ENCODE peak calls at places on chromosome 2, in eight cellular contexts. Z is astrocyte; X is naive thymus-derived CD4-positive, alpha-beta T cell; P is CD8-positive, alpha-beta memory T cell; L is A549; I is uterus; W is mammary epithelial cell; N is caudate nucleus. B is an unnamed sample.

GRCh38 chr2:108855194-108855593 is 68.6 kb downstream of the CCDC138 start:
- DNase-seq in Z (peak; percentile 5), X (peak; percentile 35), P (no peak), L (no peak), I (no peak), W (peak; percentile 37), N (no peak), B (no peak)

GRCh38 chr2:196284901-196285589 is 113.7 kb upstream of the STK17B start:
- DNase-seq in Z (no peak), X (no peak), P (no peak), L (no peak), I (no peak), W (no peak), N (no peak), B (no peak)

GRCh38 chr2:132757676-132758075 is 87.7 kb upstream of the LYPD1 start:
- DNase-seq in Z (peak; percentile 50), X (no peak), P (no peak), L (no peak), I (no peak), W (peak; percentile 46), N (no peak), B (no peak)

GRCh38 chr2:47076586-47077441 is 78.3 kb downstream of the STPG4 start:
- DNase-seq in Z (peak; percentile 98), X (no peak), P (no peak), L (peak; percentile 100), I (peak; percentile 66), W (peak; percentile 86), N (peak; percentile 40), B (no peak)

GRCh38 chr2:63872571-63873328 is 31.1 kb downstream of the UGP2 start:
- DNase-seq in Z (peak; percentile 39), X (no peak), P (no peak), L (no peak), I (no peak), W (no peak), N (no peak), B (no peak)

GRCh38 chr2:127397568-127398238 is 9.9 kb upstream of the MAP3K2 start:
- DNase-seq in Z (no peak), X (no peak), P (no peak), L (no peak), I (no peak), W (no peak), N (no peak), B (no peak)

GRCh38 chr2:11812466-11813100 is 66.2 kb downstream of the LPIN1 start:
- DNase-seq in Z (no peak), X (no peak), P (no peak), L (no peak), I (no peak), W (no peak), N (no peak), B (no peak)

GRCh38 chr2:218671077-218671653 is 637 bp downstream of the RNF25 start:
- DNase-seq in Z (peak; percentile 18), X (peak; percentile 7), P (no peak), L (peak; percentile 16), I (no peak), W (peak; percentile 62), N (no peak), B (no peak)

GRCh38 chr2:100320547-100321180 is 1.6 kb downstream of the LONRF2 start:
- DNase-seq in Z (no peak), X (no peak), P (no peak), L (peak; percentile 9), I (no peak), W (no peak), N (peak; percentile 54), B (no peak)

GRCh38 chr2:102795641-102796040 is 33.8 kb downstream of the TMEM182 start:
- DNase-seq in Z (no peak), X (no peak), P (no peak), L (no peak), I (no peak), W (no peak), N (no peak), B (no peak)

GRCh38 chr2:102453497-102453896 is 19.5 kb upstream of the SLC9A4 start:
- DNase-seq in Z (no peak), X (no peak), P (no peak), L (no peak), I (no peak), W (no peak), N (no peak), B (no peak)

GRCh38 chr2:235588750-235589149 is 94.9 kb downstream of the AGAP1 start:
- DNase-seq in Z (no peak), X (no peak), P (no peak), L (no peak), I (no peak), W (no peak), N (no peak), B (no peak)

GRCh38 chr2:204131621-204132020 is 195.1 kb downstream of the ICOS start:
- DNase-seq in Z (no peak), X (no peak), P (no peak), L (no peak), I (no peak), W (no peak), N (no peak), B (no peak)

GRCh38 chr2:204134421-204134820 is 197.9 kb downstream of the ICOS start:
- DNase-seq in Z (no peak), X (no peak), P (no peak), L (no peak), I (no peak), W (no peak), N (no peak), B (no peak)

GRCh38 chr2:204140258-204140657 is 203.7 kb downstream of the ICOS start:
- DNase-seq in Z (no peak), X (no peak), P (no peak), L (no peak), I (no peak), W (no peak), N (no peak), B (no peak)

DNA sequence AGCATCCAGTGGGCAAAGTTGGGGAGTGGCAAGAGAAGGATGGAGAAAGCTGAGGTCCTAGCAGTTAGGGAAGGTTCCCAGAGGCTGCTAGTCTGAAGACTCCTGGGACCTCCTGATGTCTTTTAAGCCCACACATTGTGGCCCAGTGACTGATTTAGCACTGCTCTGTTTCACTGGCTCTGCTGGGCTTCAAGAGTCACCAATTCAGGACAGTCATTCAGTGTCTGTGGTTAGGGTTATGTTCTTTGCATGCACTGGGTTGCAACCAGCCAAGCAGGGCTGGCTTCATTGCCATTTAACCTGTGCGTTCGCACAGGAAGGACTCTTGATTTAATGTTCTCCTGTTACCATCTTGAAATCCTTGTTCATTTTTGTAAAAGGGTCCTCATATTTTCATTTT is 199.2 kb downstream of the ICOS start:
- DNase-seq in Z (no peak), X (no peak), P (no peak), L (no peak), I (no peak), W (no peak), N (no peak), B (no peak)
- H3K27ac ChIP-seq in Z (no peak overlapping the region), X (no peak overlapping the region), P (no peak overlapping the region), L (no peak overlapping the region), I (no peak overlapping the region), W (no peak overlapping the region), N (no peak overlapping the region), B (no peak overlapping the region)

DNA sequence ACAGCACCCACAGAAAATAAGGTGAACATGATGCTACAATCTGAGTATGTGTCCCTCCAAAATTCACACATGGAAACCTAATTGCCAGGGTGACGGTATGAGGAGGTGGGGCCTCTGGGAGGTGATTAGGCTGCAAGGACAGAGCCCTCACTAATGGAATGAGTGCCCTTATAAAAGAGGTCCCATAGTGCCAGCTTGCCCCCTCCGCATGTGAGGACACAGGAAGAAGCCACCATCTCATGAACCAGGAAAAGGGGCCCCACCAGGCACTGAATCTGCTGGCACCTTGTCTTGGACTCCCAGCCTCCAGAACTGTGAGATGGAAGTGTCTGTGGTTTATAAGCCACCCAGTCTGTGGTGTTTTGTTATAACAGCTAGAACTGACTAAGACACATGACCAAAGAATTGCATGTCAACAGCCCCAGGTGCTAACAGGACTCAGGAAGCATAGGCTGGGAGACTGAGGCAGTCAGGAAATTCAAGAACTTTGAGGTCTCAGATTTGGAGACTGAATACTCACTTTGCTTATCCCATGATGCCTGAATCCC is 214.3 kb downstream of the MGAT5 start:
- DNase-seq in Z (no peak), X (no peak), P (no peak), L (no peak), I (no peak), W (no peak), N (no peak), B (no peak)
- H3K27ac ChIP-seq in Z (no peak overlapping the region), X (no peak overlapping the region), P (no peak overlapping the region), L (no peak overlapping the region), I (no peak overlapping the region), W (no peak overlapping the region), N (no peak overlapping the region), B (no peak overlapping the region)

GRCh38 chr2:9221223-9221622 is 14.6 kb downstream of the ASAP2 start:
- DNase-seq in Z (no peak), X (no peak), P (no peak), L (no peak), I (peak; percentile 61), W (no peak), N (no peak), B (no peak)
- H3K27ac ChIP-seq in Z (no peak overlapping the region), X (no peak overlapping the region), P (no peak overlapping the region), L (no peak overlapping the region), I (peak overlapping the region; percentile 56), W (no peak overlapping the region), N (no peak overlapping the region), B (no peak overlapping the region)

DNA sequence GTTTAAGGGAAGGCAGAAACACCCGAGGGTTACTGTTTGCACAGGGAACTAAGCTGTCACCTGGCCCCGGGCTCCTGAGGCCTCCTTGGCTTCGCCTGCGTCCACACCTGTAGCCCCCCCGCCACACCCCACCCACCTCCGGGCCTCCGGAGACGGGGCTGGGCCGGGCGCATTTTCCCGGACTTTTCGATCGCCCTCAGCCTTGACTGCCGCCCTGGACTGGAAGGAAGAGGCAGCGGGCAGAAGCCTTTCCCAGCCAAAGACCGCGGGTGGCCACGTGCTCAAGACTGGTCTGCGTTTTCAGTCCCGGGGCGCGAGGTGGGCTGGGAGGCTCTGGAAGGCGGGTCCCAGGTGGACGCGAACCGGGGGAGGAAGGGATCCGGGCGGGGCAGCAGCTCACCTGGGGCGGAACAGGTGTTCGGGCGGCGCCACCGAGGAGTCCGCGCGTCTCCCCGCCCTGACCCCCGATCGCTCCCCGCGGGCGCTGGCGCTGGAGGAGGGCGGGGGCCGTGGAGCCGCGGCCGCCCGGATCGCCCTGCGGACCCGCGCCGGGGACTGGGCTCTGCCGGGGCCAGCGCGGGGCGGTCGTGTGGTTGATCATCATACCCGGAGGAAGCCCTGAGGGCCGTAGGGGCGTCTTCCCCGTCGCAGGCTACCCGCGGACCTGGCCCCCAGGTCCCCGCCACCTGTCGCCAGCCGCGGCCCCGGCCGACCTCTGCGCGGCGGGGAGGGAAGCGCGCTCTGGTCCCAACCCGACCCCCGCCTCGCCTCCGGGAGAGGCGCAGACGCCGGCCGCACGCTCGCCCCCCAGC is 3.2 kb downstream of the ID2 start:
- DNase-seq in Z (peak; percentile 36), X (peak; percentile 58), P (peak; percentile 69), L (peak; percentile 38), I (peak; percentile 50), W (peak; percentile 24), N (peak; percentile 13), B (peak; percentile 56)
- H3K27ac ChIP-seq in Z (peak overlapping the region; percentile 21), X (peak overlapping the region; percentile 57), P (peak overlapping the region; percentile 70), L (peak overlapping the region; percentile 88), I (peak overlapping the region; percentile 84), W (no peak overlapping the region), N (peak overlapping the region; percentile 48), B (peak overlapping the region; percentile 67)

B was measured in HL-60.